ENCODE peak calls at places on chromosomes 2 and 18, in six cellular contexts. One of them, this sample, is unnamed.

GRCh38 chr2:150167711-150168110 is 319.8 kb downstream of the RND3 start:
- DNase-seq in AG04450: no peak
- DNase-seq in NB4: no peak
- DNase-seq in cardiac fibroblast: peak
- DNase-seq in uterus: no peak
- DNase-seq in tibial artery: no peak
- DNase-seq in this sample: no peak

GRCh38 chr2:152582081-152582480 is 135.2 kb downstream of the PRPF40A start:
- DNase-seq in AG04450: no peak
- DNase-seq in NB4: no peak
- DNase-seq in cardiac fibroblast: no peak
- DNase-seq in uterus: no peak
- DNase-seq in tibial artery: no peak
- DNase-seq in this sample: no peak

GRCh38 chr18:59660976-59661743 is 36.1 kb downstream of the CCBE1 start:
- DNase-seq in AG04450: no peak
- DNase-seq in NB4: no peak
- DNase-seq in cardiac fibroblast: peak
- DNase-seq in uterus: no peak
- DNase-seq in tibial artery: no peak
- DNase-seq in this sample: peak

GRCh38 chr2:240231838-240232244 is 91.4 kb upstream of the OTOS start:
- DNase-seq in AG04450: no peak
- DNase-seq in NB4: no peak
- DNase-seq in cardiac fibroblast: no peak
- DNase-seq in uterus: no peak
- DNase-seq in tibial artery: peak
- DNase-seq in this sample: no peak

GRCh38 chr2:105812180-105813044 is 67.7 kb downstream of the NCK2 start:
- DNase-seq in AG04450: peak
- DNase-seq in NB4: no peak
- DNase-seq in cardiac fibroblast: peak
- DNase-seq in uterus: peak
- DNase-seq in tibial artery: peak
- DNase-seq in this sample: no peak

GRCh38 chr2:71852141-71852711 is 295.4 kb downstream of the CYP26B1 start:
- DNase-seq in AG04450: no peak
- DNase-seq in NB4: no peak
- DNase-seq in cardiac fibroblast: peak
- DNase-seq in uterus: peak
- DNase-seq in tibial artery: no peak
- DNase-seq in this sample: no peak

GRCh38 chr2:236934166-236934565 is 151.5 kb upstream of the COPS8 start:
- DNase-seq in AG04450: no peak
- DNase-seq in NB4: no peak
- DNase-seq in cardiac fibroblast: no peak
- DNase-seq in uterus: no peak
- DNase-seq in tibial artery: no peak
- DNase-seq in this sample: no peak

GRCh38 chr2:54629914-54630609 is 93.4 kb upstream of the EML6 start:
- DNase-seq in AG04450: no peak
- DNase-seq in NB4: peak
- DNase-seq in cardiac fibroblast: peak
- DNase-seq in uterus: no peak
- DNase-seq in tibial artery: peak
- DNase-seq in this sample: no peak

GRCh38 chr2:100036020-100036419 is 106.4 kb downstream of the AFF3 start:
- DNase-seq in AG04450: no peak
- DNase-seq in NB4: no peak
- DNase-seq in cardiac fibroblast: no peak
- DNase-seq in uterus: no peak
- DNase-seq in tibial artery: no peak
- DNase-seq in this sample: no peak

GRCh38 chr18:76463358-76463757 is 31.7 kb downstream of the ZNF516 start:
- DNase-seq in AG04450: no peak
- DNase-seq in NB4: no peak
- DNase-seq in cardiac fibroblast: no peak
- DNase-seq in uterus: no peak
- DNase-seq in tibial artery: no peak
- DNase-seq in this sample: no peak

GRCh38 chr2:204365778-204366177 is 179.5 kb upstream of the PARD3B start:
- DNase-seq in AG04450: no peak
- DNase-seq in NB4: no peak
- DNase-seq in cardiac fibroblast: no peak
- DNase-seq in uterus: no peak
- DNase-seq in tibial artery: no peak
- DNase-seq in this sample: no peak

GRCh38 chr2:203077458-203077857 is 62.8 kb downstream of the NBEAL1 start:
- DNase-seq in AG04450: no peak
- DNase-seq in NB4: no peak
- DNase-seq in cardiac fibroblast: peak
- DNase-seq in uterus: no peak
- DNase-seq in tibial artery: no peak
- DNase-seq in this sample: no peak

GRCh38 chr2:54838585-54839035 is 115.1 kb downstream of the EML6 start:
- DNase-seq in AG04450: peak
- DNase-seq in NB4: peak
- DNase-seq in cardiac fibroblast: peak
- DNase-seq in uterus: peak
- DNase-seq in tibial artery: peak
- DNase-seq in this sample: no peak

GRCh38 chr2:65033178-65033577 is 23.0 kb upstream of the CEP68 start:
- DNase-seq in AG04450: no peak
- DNase-seq in NB4: peak
- DNase-seq in cardiac fibroblast: peak
- DNase-seq in uterus: no peak
- DNase-seq in tibial artery: no peak
- DNase-seq in this sample: no peak

GRCh38 chr18:52334896-52335295 is 5.1 kb upstream of the DCC start:
- DNase-seq in AG04450: peak
- DNase-seq in NB4: no peak
- DNase-seq in cardiac fibroblast: peak
- DNase-seq in uterus: no peak
- DNase-seq in tibial artery: no peak
- DNase-seq in this sample: peak

GRCh38 chr2:240868286-240869108 is at the start of gene AGXT:
- DNase-seq in AG04450: no peak
- DNase-seq in NB4: peak
- DNase-seq in cardiac fibroblast: peak
- DNase-seq in uterus: peak
- DNase-seq in tibial artery: no peak
- DNase-seq in this sample: no peak

GRCh38 chr2:159506764-159507406 is 109.5 kb downstream of the BAZ2B start:
- DNase-seq in AG04450: no peak
- DNase-seq in NB4: no peak
- DNase-seq in cardiac fibroblast: no peak
- DNase-seq in uterus: no peak
- DNase-seq in tibial artery: no peak
- DNase-seq in this sample: no peak

GRCh38 chr2:223952280-223952968 is 4.8 kb upstream of the MRPL44 start:
- DNase-seq in AG04450: no peak
- DNase-seq in NB4: no peak
- DNase-seq in cardiac fibroblast: no peak
- DNase-seq in uterus: no peak
- DNase-seq in tibial artery: no peak
- DNase-seq in this sample: no peak

GRCh38 chr2:36902385-36903120 is 63.8 kb downstream of the STRN start:
- DNase-seq in AG04450: no peak
- DNase-seq in NB4: no peak
- DNase-seq in cardiac fibroblast: no peak
- DNase-seq in uterus: no peak
- DNase-seq in tibial artery: no peak
- DNase-seq in this sample: no peak

GRCh38 chr2:96638144-96639121 is at the start of gene KANSL3:
- DNase-seq in AG04450: peak
- DNase-seq in NB4: peak
- DNase-seq in cardiac fibroblast: peak
- DNase-seq in uterus: peak
- DNase-seq in tibial artery: peak
- DNase-seq in this sample: peak

GRCh38 chr2:125424386-125424785 is 1231.6 kb upstream of the GYPC start:
- DNase-seq in AG04450: no peak
- DNase-seq in NB4: no peak
- DNase-seq in cardiac fibroblast: no peak
- DNase-seq in uterus: no peak
- DNase-seq in tibial artery: no peak
- DNase-seq in this sample: no peak

GRCh38 chr2:128321421-128321775 is 2.7 kb upstream of the HS6ST1 start:
- DNase-seq in AG04450: no peak
- DNase-seq in NB4: peak
- DNase-seq in cardiac fibroblast: no peak
- DNase-seq in uterus: no peak
- DNase-seq in tibial artery: no peak
- DNase-seq in this sample: no peak
- H3K4me3 ChIP-seq in AG04450: no peak
- H3K4me3 ChIP-seq in NB4: no peak
- H3K4me3 ChIP-seq in cardiac fibroblast: no peak
- H3K4me3 ChIP-seq in uterus: no peak
- H3K4me3 ChIP-seq in tibial artery: peak
- H3K4me3 ChIP-seq in this sample: no peak

GRCh38 chr2:232488097-232488711 is 570 bp upstream of the ECEL1 start:
- DNase-seq in AG04450: no peak
- DNase-seq in NB4: no peak
- DNase-seq in cardiac fibroblast: no peak
- DNase-seq in uterus: no peak
- DNase-seq in tibial artery: no peak
- DNase-seq in this sample: no peak
- TF ChIP-seq CTCF in AG04450: no peak
- TF ChIP-seq CTCF in NB4: peak
- TF ChIP-seq CTCF in cardiac fibroblast: no peak
- TF ChIP-seq CTCF in uterus: no peak
- TF ChIP-seq CTCF in tibial artery: no peak
- TF ChIP-seq CTCF in this sample: no peak

GRCh38 chr2:60552096-60552850 is 1.2 kb downstream of the BCL11A start:
- DNase-seq in AG04450: no peak
- DNase-seq in NB4: peak
- DNase-seq in cardiac fibroblast: no peak
- DNase-seq in uterus: no peak
- DNase-seq in tibial artery: no peak
- DNase-seq in this sample: no peak

GRCh38 chr2:60550151-60550983 is 3.1 kb downstream of the BCL11A start:
- DNase-seq in AG04450: peak
- DNase-seq in NB4: peak
- DNase-seq in cardiac fibroblast: peak
- DNase-seq in uterus: peak
- DNase-seq in tibial artery: no peak
- DNase-seq in this sample: peak

GRCh38 chr2:60550984-60551240 is 2.5 kb downstream of the BCL11A start:
- DNase-seq in AG04450: no peak
- DNase-seq in NB4: no peak
- DNase-seq in cardiac fibroblast: no peak
- DNase-seq in uterus: no peak
- DNase-seq in tibial artery: no peak
- DNase-seq in this sample: no peak

GRCh38 chr2:60552851-60553495 is 481 bp downstream of the BCL11A start:
- DNase-seq in AG04450: no peak
- DNase-seq in NB4: no peak
- DNase-seq in cardiac fibroblast: no peak
- DNase-seq in uterus: no peak
- DNase-seq in tibial artery: no peak
- DNase-seq in this sample: no peak

DNA sequence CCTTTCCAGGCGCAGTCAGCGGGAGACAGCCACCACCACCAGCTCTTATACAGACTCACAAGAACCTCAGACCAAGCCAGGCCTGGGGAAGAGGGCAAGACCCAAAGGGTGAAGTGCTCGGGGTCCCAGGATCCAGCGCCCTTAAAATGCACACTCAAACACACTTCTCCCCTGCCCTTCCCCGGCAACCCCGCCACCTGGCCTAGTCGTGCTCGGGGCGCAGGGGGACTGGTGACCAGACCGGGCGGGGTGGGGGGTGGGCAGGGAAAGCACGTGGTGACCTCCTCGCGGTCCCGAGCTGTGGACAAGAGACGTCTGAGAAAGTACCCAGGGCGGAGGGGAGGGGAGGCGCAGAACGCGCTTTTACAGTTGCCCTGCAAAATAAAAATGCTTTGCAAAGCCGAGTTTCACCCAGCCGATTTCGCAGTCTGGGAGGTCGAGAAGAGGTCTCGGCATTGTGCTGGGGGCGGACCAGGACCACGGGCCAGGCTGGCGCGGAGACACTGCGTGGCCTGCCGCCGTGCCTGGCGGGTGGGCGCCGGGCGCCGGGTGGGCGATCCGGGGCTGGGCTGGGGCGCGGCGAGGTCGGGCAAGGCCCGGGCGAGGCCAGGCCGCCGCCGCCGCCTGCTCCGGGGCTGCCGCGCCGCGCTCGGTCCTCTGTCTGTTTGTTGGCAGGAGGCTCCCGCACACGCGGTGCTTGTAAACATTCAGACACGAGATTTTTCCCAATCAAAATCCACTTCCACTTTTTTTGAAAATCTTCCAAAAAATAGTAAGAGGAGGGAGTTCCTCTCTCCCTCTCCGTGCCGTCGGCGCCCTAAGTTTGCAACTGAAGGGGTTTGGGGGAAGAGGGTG is 2.0 kb downstream of the BCL11A start:
- DNase-seq in AG04450: no peak
- DNase-seq in NB4: peak
- DNase-seq in cardiac fibroblast: peak
- DNase-seq in uterus: no peak
- DNase-seq in tibial artery: no peak
- DNase-seq in this sample: no peak
- H3K4me3 ChIP-seq in AG04450: peak
- H3K4me3 ChIP-seq in NB4: peak
- H3K4me3 ChIP-seq in cardiac fibroblast: peak
- H3K4me3 ChIP-seq in uterus: no peak
- H3K4me3 ChIP-seq in tibial artery: peak
- H3K4me3 ChIP-seq in this sample: peak

DNA sequence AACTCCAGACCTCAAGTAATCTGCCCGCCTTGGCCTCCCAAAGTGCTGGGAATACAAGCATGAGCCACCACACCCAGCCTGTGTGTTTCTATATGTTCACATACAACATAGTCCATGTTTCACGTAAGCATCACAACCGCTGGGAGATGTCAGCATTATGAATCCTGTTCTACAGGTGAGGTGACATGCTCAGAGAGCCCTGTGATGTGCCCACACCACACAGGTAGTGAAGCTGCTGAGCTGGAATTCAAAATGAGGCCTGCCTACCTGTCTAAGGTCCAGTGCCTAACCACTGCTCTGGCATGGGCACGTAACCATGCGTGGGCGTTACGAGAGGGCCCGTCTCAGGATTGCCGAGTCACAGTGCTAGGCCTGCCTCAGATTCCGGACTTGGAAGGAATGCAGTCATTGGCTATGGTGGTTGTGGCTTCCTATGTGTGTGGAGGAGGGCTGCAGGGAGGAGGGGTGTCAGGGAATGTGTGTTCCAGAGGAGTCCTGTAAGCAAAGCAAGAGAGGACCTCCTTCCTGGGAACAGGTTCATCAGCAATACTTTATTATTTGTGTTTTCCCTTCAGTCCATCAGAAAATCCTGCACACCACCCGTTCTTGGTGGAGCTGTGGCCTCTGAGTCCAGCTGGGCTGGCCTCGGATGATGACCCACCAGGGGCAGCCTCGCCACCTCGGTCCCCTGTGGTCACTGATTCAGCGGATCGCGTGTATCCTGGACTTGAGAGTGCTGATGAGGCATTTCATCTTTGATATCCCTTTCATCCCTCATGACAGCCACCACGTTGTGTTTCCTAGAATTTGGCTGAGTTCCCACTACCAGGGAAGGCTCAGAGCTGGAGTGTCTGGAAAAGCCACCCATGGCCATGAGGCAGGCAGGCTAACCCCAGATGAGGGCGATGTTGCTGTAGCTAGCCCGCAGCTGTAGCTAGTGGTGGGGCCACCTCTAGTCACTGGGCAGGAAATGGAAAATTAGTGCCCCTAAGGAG is 31.1 kb downstream of the HK2 start:
- DNase-seq in AG04450: no peak
- DNase-seq in NB4: peak
- DNase-seq in cardiac fibroblast: peak
- DNase-seq in uterus: no peak
- DNase-seq in tibial artery: no peak
- DNase-seq in this sample: no peak
- TF ChIP-seq CTCF in AG04450: no peak
- TF ChIP-seq CTCF in NB4: no peak
- TF ChIP-seq CTCF in cardiac fibroblast: no peak
- TF ChIP-seq CTCF in uterus: no peak
- TF ChIP-seq CTCF in tibial artery: no peak
- TF ChIP-seq CTCF in this sample: no peak